ENCODE peak calls at places on chromosomes 16 and 17, in four cellular contexts. One of them, this sample, is unnamed.

GRCh38 chr17:73806768-73807167 is 162.5 kb upstream of the SDK2 start:
- DNase-seq in activated CD4-positive, alpha-beta T cell treated with anti-CD3 and anti-CD28 coated beads, Interleukin-2, amount 50 U/mL, for 4 hours: no peak
- DNase-seq in progenitor cell of endocrine pancreas: no peak
- DNase-seq in AG04449: no peak
- DNase-seq in this sample: no peak

GRCh38 chr17:75009139-75009724 is 3.2 kb upstream of the MRPL58 start:
- DNase-seq in activated CD4-positive, alpha-beta T cell treated with anti-CD3 and anti-CD28 coated beads, Interleukin-2, amount 50 U/mL, for 4 hours: no peak
- DNase-seq in progenitor cell of endocrine pancreas: no peak
- DNase-seq in AG04449: no peak
- DNase-seq in this sample: no peak

GRCh38 chr17:41492351-41492750 is 2.6 kb upstream of the KRT36 start:
- DNase-seq in activated CD4-positive, alpha-beta T cell treated with anti-CD3 and anti-CD28 coated beads, Interleukin-2, amount 50 U/mL, for 4 hours: no peak
- DNase-seq in progenitor cell of endocrine pancreas: no peak
- DNase-seq in AG04449: no peak
- DNase-seq in this sample: no peak

GRCh38 chr16:20167323-20167722 is 93.6 kb upstream of the GPR139 start:
- DNase-seq in activated CD4-positive, alpha-beta T cell treated with anti-CD3 and anti-CD28 coated beads, Interleukin-2, amount 50 U/mL, for 4 hours: no peak
- DNase-seq in progenitor cell of endocrine pancreas: no peak
- DNase-seq in AG04449: no peak
- DNase-seq in this sample: no peak

GRCh38 chr16:47143329-47143676 is 442 bp downstream of the NETO2 start:
- DNase-seq in activated CD4-positive, alpha-beta T cell treated with anti-CD3 and anti-CD28 coated beads, Interleukin-2, amount 50 U/mL, for 4 hours: peak; percentile 46
- DNase-seq in progenitor cell of endocrine pancreas: peak; percentile 74
- DNase-seq in AG04449: no peak
- DNase-seq in this sample: peak; percentile 20

GRCh38 chr16:71520550-71520949 is 5.7 kb upstream of the CHST4 start:
- DNase-seq in activated CD4-positive, alpha-beta T cell treated with anti-CD3 and anti-CD28 coated beads, Interleukin-2, amount 50 U/mL, for 4 hours: no peak
- DNase-seq in progenitor cell of endocrine pancreas: no peak
- DNase-seq in AG04449: no peak
- DNase-seq in this sample: no peak

GRCh38 chr17:2222901-2223616 is 80.5 kb downstream of the SMG6 start:
- DNase-seq in activated CD4-positive, alpha-beta T cell treated with anti-CD3 and anti-CD28 coated beads, Interleukin-2, amount 50 U/mL, for 4 hours: peak; percentile 20
- DNase-seq in progenitor cell of endocrine pancreas: no peak
- DNase-seq in AG04449: no peak
- DNase-seq in this sample: peak; percentile 51

GRCh38 chr16:87317766-87318121 is 552 bp upstream of the C16orf95 start:
- DNase-seq in activated CD4-positive, alpha-beta T cell treated with anti-CD3 and anti-CD28 coated beads, Interleukin-2, amount 50 U/mL, for 4 hours: peak; percentile 29
- DNase-seq in progenitor cell of endocrine pancreas: no peak
- DNase-seq in AG04449: no peak
- DNase-seq in this sample: no peak

GRCh38 chr16:2500634-2500936 is 13.2 kb upstream of the ATP6V0C start:
- DNase-seq in activated CD4-positive, alpha-beta T cell treated with anti-CD3 and anti-CD28 coated beads, Interleukin-2, amount 50 U/mL, for 4 hours: no peak
- DNase-seq in progenitor cell of endocrine pancreas: no peak
- DNase-seq in AG04449: no peak
- DNase-seq in this sample: no peak

GRCh38 chr16:3576211-3576610 is 992 bp downstream of the NLRC3 start:
- DNase-seq in activated CD4-positive, alpha-beta T cell treated with anti-CD3 and anti-CD28 coated beads, Interleukin-2, amount 50 U/mL, for 4 hours: no peak
- DNase-seq in progenitor cell of endocrine pancreas: no peak
- DNase-seq in AG04449: no peak
- DNase-seq in this sample: no peak

GRCh38 chr16:26645629-26646028 is 421.1 kb upstream of the C16orf82 start:
- DNase-seq in activated CD4-positive, alpha-beta T cell treated with anti-CD3 and anti-CD28 coated beads, Interleukin-2, amount 50 U/mL, for 4 hours: peak; percentile 9
- DNase-seq in progenitor cell of endocrine pancreas: peak; percentile 34
- DNase-seq in AG04449: no peak
- DNase-seq in this sample: peak; percentile 3

GRCh38 chr16:1794908-1795666 is 1.6 kb upstream of the IGFALS start:
- DNase-seq in activated CD4-positive, alpha-beta T cell treated with anti-CD3 and anti-CD28 coated beads, Interleukin-2, amount 50 U/mL, for 4 hours: no peak
- DNase-seq in progenitor cell of endocrine pancreas: no peak
- DNase-seq in AG04449: no peak
- DNase-seq in this sample: no peak

GRCh38 chr17:38875477-38876080 is 5.7 kb downstream of the LASP1 start:
- DNase-seq in activated CD4-positive, alpha-beta T cell treated with anti-CD3 and anti-CD28 coated beads, Interleukin-2, amount 50 U/mL, for 4 hours: no peak
- DNase-seq in progenitor cell of endocrine pancreas: no peak
- DNase-seq in AG04449: no peak
- DNase-seq in this sample: no peak

GRCh38 chr17:39791296-39791992 is 53.7 kb downstream of the GRB7 start:
- DNase-seq in activated CD4-positive, alpha-beta T cell treated with anti-CD3 and anti-CD28 coated beads, Interleukin-2, amount 50 U/mL, for 4 hours: peak; percentile 36
- DNase-seq in progenitor cell of endocrine pancreas: no peak
- DNase-seq in AG04449: no peak
- DNase-seq in this sample: no peak

GRCh38 chr17:15782809-15783208 is 50.7 kb downstream of the TBC1D26 start:
- DNase-seq in activated CD4-positive, alpha-beta T cell treated with anti-CD3 and anti-CD28 coated beads, Interleukin-2, amount 50 U/mL, for 4 hours: no peak
- DNase-seq in progenitor cell of endocrine pancreas: no peak
- DNase-seq in AG04449: no peak
- DNase-seq in this sample: no peak

This sample was measured in activated CD8-positive, alpha-beta memory T cell treated with anti-CD3 and anti-CD28 coated beads for 4 hours.